ENCODE peak calls at places on chromosomes 1 and 21, in five cellular contexts. D, K, M, W and E are unnamed samples.

GRCh38 chr21:40053007-40053406 is 185.8 kb downstream of the PCP4 start:
- DNase-seq in W (no peak), K (peak), D (no peak), M (peak), E (no peak)

GRCh38 chr21:33058468-33059318 is 11.2 kb upstream of the OLIG1 start:
- DNase-seq in M (peak), K (no peak), W (no peak), D (no peak), E (no peak)

GRCh38 chr1:154501423-154502065 is 475 bp upstream of the TDRD10 start:
- DNase-seq in M (no peak), K (peak), D (no peak), W (peak), E (no peak)

GRCh38 chr1:85577421-85578320 is 2.9 kb upstream of the CCN1 start:
- DNase-seq in W (peak), K (peak), M (no peak), D (peak), E (no peak)

GRCh38 chr1:2946999-2947650 is 74.1 kb upstream of the ACTRT2 start:
- DNase-seq in K (no peak), D (no peak), M (no peak), W (no peak), E (no peak)

GRCh38 chr1:22778408-22778807 is 67.8 kb downstream of the EPHB2 start:
- DNase-seq in W (no peak), M (no peak), K (no peak), D (no peak), E (no peak)

GRCh38 chr1:79044974-79045650 is 38.6 kb upstream of the ADGRL4 start:
- DNase-seq in D (no peak), M (no peak), W (no peak), K (no peak), E (peak)

GRCh38 chr1:240254006-240254405 is 162.3 kb downstream of the FMN2 start:
- DNase-seq in W (no peak), D (no peak), M (no peak), K (no peak), E (no peak)

GRCh38 chr1:187517508-187517907 is 688.8 kb downstream of the PLA2G4A start:
- DNase-seq in D (no peak), M (no peak), W (no peak), K (no peak), E (no peak)

GRCh38 chr1:112260699-112261098 is 135.3 kb upstream of the CTTNBP2NL start:
- DNase-seq in W (no peak), D (no peak), K (no peak), M (no peak), E (no peak)

GRCh38 chr1:233613252-233614172 is at the start of gene KCNK1:
- DNase-seq in M (peak), K (peak), D (peak), W (peak), E (no peak)

GRCh38 chr1:245247791-245248789 is 93.3 kb downstream of the KIF26B start:
- DNase-seq in K (no peak), M (peak), D (no peak), W (no peak), E (no peak)

DNA sequence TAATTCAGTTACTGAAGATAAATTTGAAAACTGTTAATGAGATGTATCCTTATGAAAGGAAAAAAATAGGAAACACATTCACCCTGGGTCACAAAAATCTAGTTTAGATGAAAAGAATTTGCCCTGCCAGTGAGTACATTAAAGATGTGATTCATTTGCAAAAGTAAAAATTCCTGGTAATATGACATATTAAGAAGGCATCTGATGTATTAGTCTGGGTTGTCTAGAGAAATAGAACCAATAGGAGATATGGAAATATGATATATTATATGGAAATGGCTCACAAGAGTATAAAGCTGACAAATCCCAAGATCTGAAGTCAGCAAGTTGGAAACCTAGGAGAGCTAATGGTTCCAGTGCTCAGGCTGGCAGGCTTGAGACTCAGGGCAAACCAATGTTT is 153.8 kb downstream of the MRPL39 start:
- DNase-seq in W (no peak), D (no peak), M (no peak), K (no peak), E (no peak)
- TF ChIP-seq POLR2A in W (no peak), D (no peak), M (no peak), K (no peak), E (no peak)

GRCh38 chr1:92486251-92487077 is at the start of gene GFI1:
- DNase-seq in W (no peak), K (no peak), D (no peak), M (no peak), E (no peak)
- TF ChIP-seq POLR2A in W (no peak), K (no peak), D (no peak), M (no peak), E (no peak)

DNA sequence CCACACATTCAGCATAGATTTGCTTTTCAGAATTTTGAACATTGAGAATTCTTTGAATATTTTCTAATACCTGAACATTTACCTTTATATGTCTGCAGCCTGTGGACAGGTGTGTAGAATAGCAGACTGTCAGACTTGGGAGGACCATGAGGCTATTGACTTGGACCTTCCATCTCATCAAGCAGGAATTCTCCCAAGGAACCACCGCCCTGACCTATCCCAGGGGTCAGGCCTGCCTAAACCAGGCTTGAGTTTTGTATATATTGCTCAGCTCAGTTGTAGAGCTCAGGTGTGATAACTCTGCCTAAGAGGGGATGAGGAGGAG is 53.2 kb downstream of the RUNX1 start:
- DNase-seq in W (no peak), D (no peak), M (no peak), K (no peak), E (no peak)
- TF ChIP-seq POLR2A in W (no peak), D (no peak), M (no peak), K (no peak), E (no peak)

GRCh38 chr1:201985355-201985754 is 2.9 kb downstream of the RNPEP start:
- DNase-seq in M (no peak), D (no peak), W (no peak), K (no peak), E (no peak)

GRCh38 chr1:201984446-201984845 is 2.0 kb downstream of the RNPEP start:
- DNase-seq in W (no peak), M (no peak), K (no peak), D (no peak), E (no peak)

GRCh38 chr1:201982923-201983805 is 716 bp downstream of the RNPEP start:
- DNase-seq in W (peak), K (peak), M (peak), D (peak), E (peak)

GRCh38 chr1:201982082-201982922 is at the start of gene RNPEP:
- DNase-seq in W (peak), K (peak), D (peak), M (peak), E (peak)
- TF ChIP-seq POLR2A in W (peak), K (peak), D (peak), M (peak), E (peak)